ENCODE peak calls at places on chromosomes 1 and 21, in nine cellular contexts. One of them, this sample, is unnamed.

GRCh38 chr1:93148001-93148400 is 32.2 kb downstream of the TMED5 start:
- DNase-seq in fibroblast of villous mesenchyme: peak
- DNase-seq in CD4-positive, alpha-beta T cell: no peak
- DNase-seq in OCI-LY7: no peak
- DNase-seq in upper lobe of left lung: no peak
- DNase-seq in foreskin fibroblast: peak
- DNase-seq in astrocyte of the cerebellum: no peak
- DNase-seq in B cell: no peak
- DNase-seq in IMR-90: peak
- DNase-seq in this sample: peak

GRCh38 chr1:209375681-209376360 is 207.7 kb upstream of the CAMK1G start:
- DNase-seq in B cell: no peak
- DNase-seq in foreskin fibroblast: peak
- DNase-seq in upper lobe of left lung: no peak
- DNase-seq in fibroblast of villous mesenchyme: peak
- DNase-seq in CD4-positive, alpha-beta T cell: no peak
- DNase-seq in IMR-90: peak
- DNase-seq in astrocyte of the cerebellum: no peak
- DNase-seq in OCI-LY7: no peak
- DNase-seq in this sample: peak

GRCh38 chr1:111735858-111736544 is 3.2 kb downstream of the INKA2 start:
- DNase-seq in fibroblast of villous mesenchyme: peak
- DNase-seq in CD4-positive, alpha-beta T cell: no peak
- DNase-seq in B cell: no peak
- DNase-seq in upper lobe of left lung: no peak
- DNase-seq in OCI-LY7: no peak
- DNase-seq in IMR-90: peak
- DNase-seq in astrocyte of the cerebellum: no peak
- DNase-seq in foreskin fibroblast: no peak
- DNase-seq in this sample: no peak

GRCh38 chr1:60972841-60973364 is 109.5 kb upstream of the NFIA start:
- DNase-seq in astrocyte of the cerebellum: peak
- DNase-seq in upper lobe of left lung: no peak
- DNase-seq in fibroblast of villous mesenchyme: peak
- DNase-seq in foreskin fibroblast: peak
- DNase-seq in IMR-90: peak
- DNase-seq in B cell: no peak
- DNase-seq in OCI-LY7: no peak
- DNase-seq in CD4-positive, alpha-beta T cell: no peak
- DNase-seq in this sample: peak

GRCh38 chr1:116266864-116267212 is 106.2 kb upstream of the ATP1A1 start:
- DNase-seq in fibroblast of villous mesenchyme: no peak
- DNase-seq in foreskin fibroblast: no peak
- DNase-seq in astrocyte of the cerebellum: no peak
- DNase-seq in upper lobe of left lung: no peak
- DNase-seq in CD4-positive, alpha-beta T cell: no peak
- DNase-seq in B cell: no peak
- DNase-seq in IMR-90: no peak
- DNase-seq in OCI-LY7: no peak
- DNase-seq in this sample: no peak

GRCh38 chr1:18480315-18481189 is at the start of gene KLHDC7A:
- DNase-seq in astrocyte of the cerebellum: no peak
- DNase-seq in upper lobe of left lung: peak
- DNase-seq in B cell: no peak
- DNase-seq in fibroblast of villous mesenchyme: no peak
- DNase-seq in CD4-positive, alpha-beta T cell: no peak
- DNase-seq in IMR-90: no peak
- DNase-seq in foreskin fibroblast: no peak
- DNase-seq in OCI-LY7: peak
- DNase-seq in this sample: no peak

GRCh38 chr1:241375906-241376305 is 18.9 kb upstream of the RGS7 start:
- DNase-seq in B cell: no peak
- DNase-seq in CD4-positive, alpha-beta T cell: no peak
- DNase-seq in OCI-LY7: no peak
- DNase-seq in upper lobe of left lung: no peak
- DNase-seq in foreskin fibroblast: no peak
- DNase-seq in astrocyte of the cerebellum: no peak
- DNase-seq in fibroblast of villous mesenchyme: no peak
- DNase-seq in IMR-90: no peak
- DNase-seq in this sample: peak

GRCh38 chr1:15407579-15407978 is 2.1 kb upstream of the EFHD2 start:
- DNase-seq in astrocyte of the cerebellum: no peak
- DNase-seq in upper lobe of left lung: no peak
- DNase-seq in IMR-90: no peak
- DNase-seq in CD4-positive, alpha-beta T cell: no peak
- DNase-seq in OCI-LY7: no peak
- DNase-seq in B cell: no peak
- DNase-seq in fibroblast of villous mesenchyme: no peak
- DNase-seq in foreskin fibroblast: no peak
- DNase-seq in this sample: no peak

GRCh38 chr1:64645742-64646141 is 99.1 kb upstream of the RAVER2 start:
- DNase-seq in astrocyte of the cerebellum: no peak
- DNase-seq in upper lobe of left lung: no peak
- DNase-seq in B cell: no peak
- DNase-seq in fibroblast of villous mesenchyme: no peak
- DNase-seq in foreskin fibroblast: no peak
- DNase-seq in CD4-positive, alpha-beta T cell: no peak
- DNase-seq in IMR-90: no peak
- DNase-seq in OCI-LY7: no peak
- DNase-seq in this sample: no peak

GRCh38 chr1:11629184-11629583 is 25.0 kb downstream of the FBXO2 start:
- DNase-seq in foreskin fibroblast: no peak
- DNase-seq in astrocyte of the cerebellum: no peak
- DNase-seq in OCI-LY7: no peak
- DNase-seq in CD4-positive, alpha-beta T cell: no peak
- DNase-seq in IMR-90: no peak
- DNase-seq in B cell: no peak
- DNase-seq in fibroblast of villous mesenchyme: no peak
- DNase-seq in upper lobe of left lung: no peak
- DNase-seq in this sample: no peak

GRCh38 chr21:17454315-17455027 is 58.4 kb upstream of the CXADR start:
- DNase-seq in B cell: no peak
- DNase-seq in foreskin fibroblast: peak
- DNase-seq in fibroblast of villous mesenchyme: peak
- DNase-seq in upper lobe of left lung: no peak
- DNase-seq in IMR-90: peak
- DNase-seq in OCI-LY7: peak
- DNase-seq in astrocyte of the cerebellum: peak
- DNase-seq in CD4-positive, alpha-beta T cell: peak
- DNase-seq in this sample: peak

GRCh38 chr1:199701731-199702130 is 325.8 kb upstream of the NR5A2 start:
- DNase-seq in IMR-90: peak
- DNase-seq in astrocyte of the cerebellum: no peak
- DNase-seq in fibroblast of villous mesenchyme: no peak
- DNase-seq in CD4-positive, alpha-beta T cell: no peak
- DNase-seq in foreskin fibroblast: peak
- DNase-seq in upper lobe of left lung: no peak
- DNase-seq in B cell: no peak
- DNase-seq in OCI-LY7: no peak
- DNase-seq in this sample: no peak

GRCh38 chr21:34524671-34525601 is 12.9 kb upstream of the KCNE1 start:
- DNase-seq in CD4-positive, alpha-beta T cell: no peak
- DNase-seq in B cell: no peak
- DNase-seq in fibroblast of villous mesenchyme: peak
- DNase-seq in astrocyte of the cerebellum: peak
- DNase-seq in foreskin fibroblast: no peak
- DNase-seq in OCI-LY7: no peak
- DNase-seq in upper lobe of left lung: no peak
- DNase-seq in IMR-90: peak
- DNase-seq in this sample: peak

GRCh38 chr1:11488966-11489625 is 10.1 kb downstream of the DISP3 start:
- DNase-seq in astrocyte of the cerebellum: no peak
- DNase-seq in foreskin fibroblast: no peak
- DNase-seq in OCI-LY7: no peak
- DNase-seq in CD4-positive, alpha-beta T cell: no peak
- DNase-seq in fibroblast of villous mesenchyme: no peak
- DNase-seq in upper lobe of left lung: no peak
- DNase-seq in B cell: no peak
- DNase-seq in IMR-90: no peak
- DNase-seq in this sample: no peak

GRCh38 chr21:45322231-45322959 is 34.7 kb upstream of the POFUT2 start:
- DNase-seq in B cell: no peak
- DNase-seq in upper lobe of left lung: no peak
- DNase-seq in astrocyte of the cerebellum: no peak
- DNase-seq in foreskin fibroblast: no peak
- DNase-seq in OCI-LY7: no peak
- DNase-seq in IMR-90: no peak
- DNase-seq in CD4-positive, alpha-beta T cell: peak
- DNase-seq in fibroblast of villous mesenchyme: no peak
- DNase-seq in this sample: no peak

GRCh38 chr1:40143891-40144575 is 17.2 kb upstream of the RLF start:
- DNase-seq in B cell: peak
- DNase-seq in fibroblast of villous mesenchyme: peak
- DNase-seq in IMR-90: peak
- DNase-seq in CD4-positive, alpha-beta T cell: peak
- DNase-seq in OCI-LY7: peak
- DNase-seq in astrocyte of the cerebellum: peak
- DNase-seq in foreskin fibroblast: peak
- DNase-seq in upper lobe of left lung: peak
- DNase-seq in this sample: peak
- TF ChIP-seq CTCF in B cell: peak
- TF ChIP-seq CTCF in fibroblast of villous mesenchyme: peak
- TF ChIP-seq CTCF in IMR-90: peak
- TF ChIP-seq CTCF in CD4-positive, alpha-beta T cell: peak
- TF ChIP-seq CTCF in OCI-LY7: peak
- TF ChIP-seq CTCF in astrocyte of the cerebellum: peak
- TF ChIP-seq CTCF in foreskin fibroblast: peak
- TF ChIP-seq CTCF in upper lobe of left lung: peak
- TF ChIP-seq CTCF in this sample: peak

GRCh38 chr1:3668585-3669300 is 16.4 kb downstream of the TP73 start:
- DNase-seq in CD4-positive, alpha-beta T cell: no peak
- DNase-seq in IMR-90: no peak
- DNase-seq in foreskin fibroblast: peak
- DNase-seq in fibroblast of villous mesenchyme: peak
- DNase-seq in upper lobe of left lung: peak
- DNase-seq in OCI-LY7: no peak
- DNase-seq in astrocyte of the cerebellum: no peak
- DNase-seq in B cell: no peak
- DNase-seq in this sample: peak
- TF ChIP-seq CTCF in CD4-positive, alpha-beta T cell: no peak
- TF ChIP-seq CTCF in IMR-90: no peak
- TF ChIP-seq CTCF in foreskin fibroblast: no peak
- TF ChIP-seq CTCF in fibroblast of villous mesenchyme: no peak
- TF ChIP-seq CTCF in upper lobe of left lung: no peak
- TF ChIP-seq CTCF in OCI-LY7: no peak
- TF ChIP-seq CTCF in astrocyte of the cerebellum: no peak
- TF ChIP-seq CTCF in B cell: no peak
- TF ChIP-seq CTCF in this sample: no peak

DNA sequence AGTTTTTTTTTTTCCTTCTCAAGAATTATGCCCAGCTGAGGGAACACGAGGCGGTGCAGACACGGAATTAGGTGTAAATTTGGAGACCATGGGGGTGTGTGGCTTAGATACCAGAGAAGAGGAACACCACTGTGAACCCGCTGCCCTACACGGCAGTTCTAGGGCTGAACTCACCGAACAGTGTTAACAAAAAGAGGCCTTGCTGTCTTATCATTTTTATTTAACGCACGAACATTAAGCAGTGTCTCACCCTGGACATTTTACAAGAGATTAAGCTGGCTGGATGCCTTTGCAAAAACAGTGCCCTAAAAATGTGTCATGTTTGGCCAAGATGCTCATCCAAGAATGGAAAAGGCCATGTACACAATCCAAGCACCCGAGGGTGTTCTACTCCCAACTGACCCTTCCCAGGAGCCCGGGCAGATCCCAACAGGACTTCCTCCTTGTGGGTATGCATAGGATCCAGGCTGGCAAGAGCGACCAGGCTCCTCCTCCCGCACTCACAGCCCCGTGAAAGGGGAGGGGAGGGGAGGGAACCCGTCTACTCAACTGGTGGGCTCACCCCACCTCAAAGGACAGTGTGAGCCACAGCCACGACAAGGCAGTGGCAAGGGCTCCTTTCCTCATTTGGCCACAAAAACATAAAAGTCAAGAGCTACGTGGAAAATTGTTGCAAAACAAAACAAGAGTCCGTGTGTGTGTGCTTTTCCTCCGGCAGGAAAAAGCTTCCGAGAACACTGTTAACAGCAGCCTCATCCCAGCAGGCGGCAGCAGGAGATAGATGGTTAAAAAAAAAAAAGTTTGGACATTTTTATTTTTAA is 20.3 kb downstream of the C2CD2 start:
- DNase-seq in IMR-90: peak
- DNase-seq in foreskin fibroblast: peak
- DNase-seq in astrocyte of the cerebellum: no peak
- DNase-seq in upper lobe of left lung: peak
- DNase-seq in fibroblast of villous mesenchyme: peak
- DNase-seq in OCI-LY7: no peak
- DNase-seq in B cell: no peak
- DNase-seq in CD4-positive, alpha-beta T cell: no peak
- DNase-seq in this sample: peak
- TF ChIP-seq CTCF in IMR-90: peak
- TF ChIP-seq CTCF in foreskin fibroblast: peak
- TF ChIP-seq CTCF in astrocyte of the cerebellum: peak
- TF ChIP-seq CTCF in upper lobe of left lung: no peak
- TF ChIP-seq CTCF in fibroblast of villous mesenchyme: peak
- TF ChIP-seq CTCF in OCI-LY7: no peak
- TF ChIP-seq CTCF in B cell: no peak
- TF ChIP-seq CTCF in CD4-positive, alpha-beta T cell: no peak
- TF ChIP-seq CTCF in this sample: peak

GRCh38 chr21:40472026-40472425 is 374.9 kb downstream of the DSCAM start:
- DNase-seq in foreskin fibroblast: no peak
- DNase-seq in CD4-positive, alpha-beta T cell: no peak
- DNase-seq in astrocyte of the cerebellum: no peak
- DNase-seq in B cell: no peak
- DNase-seq in OCI-LY7: no peak
- DNase-seq in fibroblast of villous mesenchyme: no peak
- DNase-seq in IMR-90: no peak
- DNase-seq in upper lobe of left lung: no peak
- DNase-seq in this sample: no peak

GRCh38 chr21:40471103-40471502 is 375.9 kb downstream of the DSCAM start:
- DNase-seq in OCI-LY7: no peak
- DNase-seq in B cell: no peak
- DNase-seq in foreskin fibroblast: no peak
- DNase-seq in CD4-positive, alpha-beta T cell: no peak
- DNase-seq in upper lobe of left lung: no peak
- DNase-seq in IMR-90: no peak
- DNase-seq in astrocyte of the cerebellum: no peak
- DNase-seq in fibroblast of villous mesenchyme: no peak
- DNase-seq in this sample: no peak

GRCh38 chr21:40465382-40465781 is 381.6 kb downstream of the DSCAM start:
- DNase-seq in astrocyte of the cerebellum: no peak
- DNase-seq in foreskin fibroblast: no peak
- DNase-seq in upper lobe of left lung: no peak
- DNase-seq in OCI-LY7: no peak
- DNase-seq in CD4-positive, alpha-beta T cell: no peak
- DNase-seq in B cell: no peak
- DNase-seq in fibroblast of villous mesenchyme: no peak
- DNase-seq in IMR-90: no peak
- DNase-seq in this sample: no peak

GRCh38 chr21:40466893-40467483 is 380.0 kb downstream of the DSCAM start:
- DNase-seq in astrocyte of the cerebellum: peak
- DNase-seq in fibroblast of villous mesenchyme: no peak
- DNase-seq in IMR-90: no peak
- DNase-seq in CD4-positive, alpha-beta T cell: no peak
- DNase-seq in upper lobe of left lung: no peak
- DNase-seq in OCI-LY7: peak
- DNase-seq in foreskin fibroblast: no peak
- DNase-seq in B cell: no peak
- DNase-seq in this sample: peak
- TF ChIP-seq CTCF in astrocyte of the cerebellum: peak
- TF ChIP-seq CTCF in fibroblast of villous mesenchyme: no peak
- TF ChIP-seq CTCF in IMR-90: peak
- TF ChIP-seq CTCF in CD4-positive, alpha-beta T cell: no peak
- TF ChIP-seq CTCF in upper lobe of left lung: peak
- TF ChIP-seq CTCF in OCI-LY7: peak
- TF ChIP-seq CTCF in foreskin fibroblast: peak
- TF ChIP-seq CTCF in B cell: no peak
- TF ChIP-seq CTCF in this sample: no peak